ENCODE peak calls at places on chromosomes 5 and 9, in eight cellular contexts. J is coronary artery, S is prostate gland, L is GM12865, H is heart right ventricle, Z is AG04450, B is astrocyte of the cerebellum, C is transverse colon. D is an unnamed sample.

GRCh38 chr5:131634666-131634995 is 398 bp downstream of the RAPGEF6 start:
- DNase-seq in Z (no peak), C (peak), H (peak), J (no peak), B (no peak), L (peak), S (peak), D (no peak)

GRCh38 chr9:95266649-95267048 is 50.9 kb downstream of the FANCC start:
- DNase-seq in C (no peak), L (peak), H (no peak), Z (no peak), S (no peak), J (no peak), B (no peak), D (no peak)

GRCh38 chr5:168826292-168826725 is 247.1 kb upstream of the PANK3 start:
- DNase-seq in C (no peak), H (no peak), L (no peak), J (no peak), B (no peak), Z (no peak), S (peak), D (no peak)

GRCh38 chr9:69004836-69005235 is 9.1 kb downstream of the PRKACG start:
- DNase-seq in S (no peak), B (no peak), J (no peak), H (no peak), Z (no peak), L (no peak), C (no peak), D (no peak)

GRCh38 chr5:61231813-61232212 is 69.5 kb upstream of the SMIM15 start:
- DNase-seq in C (no peak), J (no peak), Z (no peak), B (no peak), L (no peak), S (no peak), H (no peak), D (no peak)

GRCh38 chr9:107462691-107463090 is 26.9 kb downstream of the KLF4 start:
- DNase-seq in B (no peak), Z (no peak), J (no peak), S (no peak), C (no peak), L (no peak), H (no peak), D (no peak)

GRCh38 chr9:132798817-132799790 is 79.0 kb downstream of the AK8 start:
- DNase-seq in L (no peak), H (no peak), J (no peak), B (no peak), Z (no peak), S (peak), C (peak), D (no peak)

GRCh38 chr5:41980870-41981269 is 55.8 kb downstream of the FBXO4 start:
- DNase-seq in H (no peak), L (no peak), C (no peak), Z (no peak), B (no peak), S (no peak), J (no peak), D (no peak)

GRCh38 chr5:133712562-133712961 is 100.2 kb upstream of the FSTL4 start:
- DNase-seq in H (no peak), B (no peak), Z (no peak), S (no peak), L (no peak), C (no peak), J (no peak), D (no peak)

GRCh38 chr5:171647900-171648253 is 137.7 kb upstream of the SMIM23 start:
- DNase-seq in J (no peak), C (no peak), Z (no peak), H (no peak), B (no peak), S (no peak), L (no peak), D (no peak)

GRCh38 chr5:143932584-143932983 is 120.6 kb downstream of the HMHB1 start:
- DNase-seq in S (no peak), B (no peak), J (no peak), C (no peak), L (no peak), H (no peak), Z (no peak), D (no peak)

GRCh38 chr5:159021360-159022177 is 78.1 kb downstream of the EBF1 start:
- DNase-seq in L (no peak), S (no peak), J (no peak), C (no peak), Z (no peak), H (no peak), B (no peak), D (no peak)

GRCh38 chr5:36724429-36725332 is 118.3 kb downstream of the SLC1A3 start:
- DNase-seq in H (peak), J (no peak), C (peak), B (no peak), L (peak), S (no peak), Z (no peak), D (no peak)

GRCh38 chr5:135600971-135601381 is 22.2 kb upstream of the CXCL14 start:
- DNase-seq in S (no peak), C (no peak), Z (no peak), H (no peak), L (peak), B (no peak), J (peak), D (no peak)

GRCh38 chr5:96807099-96807654 is 568 bp downstream of the ERAP1 start:
- DNase-seq in J (peak), S (peak), L (peak), B (no peak), C (peak), H (peak), Z (no peak), D (no peak)

GRCh38 chr9:1100945-1101344 is 50.8 kb downstream of the DMRT2 start:
- DNase-seq in L (peak), C (peak), J (no peak), Z (no peak), B (no peak), S (peak), H (peak), D (peak)

GRCh38 chr9:88537743-88538055 is 2.7 kb downstream of the NXNL2 start:
- DNase-seq in J (peak), C (peak), S (no peak), B (peak), L (peak), Z (peak), H (peak), D (peak)

GRCh38 chr9:88538311-88539085 is 3.5 kb downstream of the NXNL2 start:
- DNase-seq in L (no peak), J (no peak), H (no peak), S (no peak), C (no peak), Z (no peak), B (peak), D (peak)

GRCh38 chr9:88535932-88536324 is 950 bp downstream of the NXNL2 start:
- DNase-seq in S (no peak), C (no peak), H (peak), B (no peak), Z (no peak), J (peak), L (no peak), D (no peak)

GRCh38 chr9:88535226-88535931 is 401 bp downstream of the NXNL2 start:
- DNase-seq in J (no peak), C (peak), H (peak), Z (no peak), L (no peak), B (no peak), S (peak), D (no peak)

DNA sequence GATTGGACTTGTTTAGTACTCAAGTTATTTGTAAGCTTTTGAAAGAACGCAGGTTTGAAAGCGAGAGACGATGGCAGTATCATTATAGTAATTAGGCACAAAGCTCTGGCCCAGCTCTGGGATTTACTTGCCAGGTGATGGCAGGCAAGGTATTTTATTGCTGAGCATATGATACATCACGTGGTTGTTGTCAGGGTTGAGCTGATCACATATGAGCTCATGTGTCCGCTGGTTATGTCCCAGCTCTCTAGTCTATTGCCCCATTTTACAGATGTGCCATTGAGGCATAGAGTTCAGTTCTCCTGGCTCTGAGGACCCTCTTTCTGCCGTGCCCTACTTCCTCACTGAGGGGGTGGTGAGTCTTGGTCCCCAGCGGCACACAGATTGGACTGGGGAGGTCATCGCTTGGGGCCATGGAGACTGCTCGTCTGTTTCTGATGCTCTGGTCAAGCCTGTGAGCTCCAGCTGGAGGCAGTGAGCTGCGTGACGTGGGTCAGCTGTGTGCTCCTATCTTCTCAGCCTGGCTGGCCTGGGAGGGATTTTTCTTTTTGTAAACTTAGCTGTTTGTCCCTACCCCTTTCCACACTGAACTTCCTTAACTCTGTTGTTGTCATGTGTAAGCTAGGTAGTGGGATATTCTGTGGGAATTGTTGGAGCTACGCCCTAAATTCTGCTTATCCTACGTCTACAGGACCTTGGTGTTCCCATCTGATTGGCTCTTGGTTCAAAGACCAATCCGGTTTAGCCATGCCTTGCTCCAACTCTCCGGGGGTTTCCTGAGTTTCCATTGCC is 2.2 kb downstream of the NXNL2 start:
- DNase-seq in L (no peak), J (peak), Z (no peak), S (no peak), H (peak), B (peak), C (no peak), D (no peak)
- H3K4me3 ChIP-seq in L (no peak), J (peak), Z (peak), S (no peak), H (no peak), B (no peak), C (no peak), D (peak)

GRCh38 chr5:179167871-179168451 is 107.8 kb downstream of the ZNF354C start:
- DNase-seq in Z (no peak), C (no peak), H (no peak), J (no peak), B (no peak), L (no peak), S (no peak), D (no peak)
- H3K4me3 ChIP-seq in Z (no peak), C (no peak), H (no peak), J (peak), B (no peak), L (no peak), S (no peak), D (no peak)

GRCh38 chr9:99966720-99967119 is 60.3 kb downstream of the STX17 start:
- DNase-seq in Z (no peak), J (no peak), B (peak), C (no peak), S (no peak), L (no peak), H (no peak), D (peak)

GRCh38 chr9:99962685-99963261 is 56.3 kb downstream of the STX17 start:
- DNase-seq in C (no peak), B (no peak), L (no peak), S (no peak), Z (no peak), J (no peak), H (no peak), D (peak)

GRCh38 chr9:99967457-99967856 is 61.0 kb downstream of the STX17 start:
- DNase-seq in H (no peak), J (no peak), L (no peak), B (no peak), Z (no peak), S (no peak), C (no peak), D (no peak)

GRCh38 chr9:99964336-99964735 is 57.9 kb downstream of the STX17 start:
- DNase-seq in B (no peak), L (no peak), C (no peak), J (no peak), S (no peak), H (no peak), Z (no peak), D (no peak)

DNA sequence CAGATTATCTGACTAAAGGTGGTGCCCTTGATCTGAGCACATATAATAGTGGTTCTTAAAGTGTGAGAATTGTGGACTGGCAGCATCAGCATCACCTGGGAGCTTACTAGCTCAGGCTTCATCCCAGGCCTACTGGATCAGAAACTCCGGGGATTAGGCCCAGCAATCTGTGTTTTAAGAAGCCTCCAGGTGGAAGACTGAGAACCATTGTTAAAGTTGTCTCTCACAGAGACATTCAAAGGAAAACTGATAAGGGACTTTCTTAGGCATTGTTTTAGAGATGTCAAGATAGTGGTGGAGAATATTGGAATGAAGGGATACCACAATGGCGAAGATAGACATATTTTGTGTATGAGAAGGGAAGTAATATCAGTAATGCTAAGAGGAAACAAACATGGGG is 59.5 kb downstream of the STX17 start:
- DNase-seq in C (no peak), Z (no peak), J (no peak), S (no peak), L (no peak), H (no peak), B (no peak), D (no peak)
- H3K4me3 ChIP-seq in C (no peak), Z (no peak), J (no peak), S (no peak), L (no peak), H (no peak), B (no peak), D (no peak)

DNA sequence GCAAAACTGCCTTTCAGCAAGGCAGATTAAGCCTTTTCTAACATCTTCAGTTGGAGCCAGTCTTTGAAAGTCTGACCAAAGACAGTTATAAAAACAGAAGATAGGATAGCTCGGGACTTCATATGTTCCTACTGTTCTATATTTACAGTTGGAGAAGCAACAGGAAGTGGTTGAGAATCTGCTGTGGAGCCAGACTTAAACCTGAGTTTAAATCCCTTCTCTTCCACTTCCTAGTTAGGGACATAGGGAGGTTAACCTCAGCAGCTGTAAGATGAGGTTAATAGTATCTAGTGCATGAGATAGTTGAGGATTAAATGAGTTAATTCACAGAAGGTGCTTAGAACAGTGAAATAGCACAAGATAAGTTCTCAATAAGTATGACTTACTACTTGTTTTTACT is 84.5 kb upstream of the FREM1 start:
- DNase-seq in H (no peak), C (no peak), J (no peak), B (no peak), S (no peak), L (no peak), Z (no peak), D (no peak)
- H3K4me3 ChIP-seq in H (no peak), C (no peak), J (no peak), B (no peak), S (no peak), L (no peak), Z (no peak), D (no peak)